ENCODE peak calls at places on chromosome 1, in four cellular contexts. E, B, H and Q are unnamed samples.

GRCh38 chr1:90391116-90391515 is 326.0 kb downstream of the BARHL2 start:
- DNase-seq in B (no peak), H (no peak), E (no peak), Q (no peak)

GRCh38 chr1:241045659-241046058 is 311.3 kb downstream of the RGS7 start:
- DNase-seq in H (no peak), B (no peak), E (no peak), Q (no peak)

GRCh38 chr1:57066980-57067615 is 101.3 kb upstream of the C8B start:
- DNase-seq in B (no peak), H (no peak), E (no peak), Q (no peak)

GRCh38 chr1:63630666-63631065 is 37.5 kb downstream of the PGM1 start:
- DNase-seq in H (no peak), B (no peak), E (no peak), Q (no peak)

GRCh38 chr1:244712669-244713068 is 59.7 kb downstream of the DESI2 start:
- DNase-seq in H (no peak), E (no peak), B (no peak), Q (no peak)

GRCh38 chr1:169590932-169591331 is 4.7 kb upstream of the F5 start:
- DNase-seq in E (no peak), H (no peak), B (no peak), Q (no peak)

GRCh38 chr1:213303286-213303685 is 252.2 kb downstream of the RPS6KC1 start:
- DNase-seq in B (no peak), E (no peak), H (no peak), Q (no peak)

GRCh38 chr1:234851450-234852438 is 241.8 kb upstream of the IRF2BP2 start:
- DNase-seq in E (no peak), B (no peak), H (no peak), Q (no peak)

GRCh38 chr1:156198831-156199349 is 5.0 kb downstream of the SLC25A44 start:
- DNase-seq in H (no peak), E (no peak), B (no peak), Q (no peak)

GRCh38 chr1:12142141-12142823 is 24.5 kb upstream of the TNFRSF1B start:
- DNase-seq in H (no peak), E (no peak), B (no peak), Q (no peak)

GRCh38 chr1:177307771-177308170 is 137.0 kb downstream of the BRINP2 start:
- DNase-seq in E (no peak), B (no peak), H (peak), Q (no peak)

GRCh38 chr1:44276006-44276405 is 62.7 kb downstream of the DMAP1 start:
- DNase-seq in E (peak), H (no peak), B (no peak), Q (no peak)

GRCh38 chr1:38476111-38476783 is 383.3 kb downstream of the RRAGC start:
- DNase-seq in B (no peak), H (no peak), E (no peak), Q (no peak)

GRCh38 chr1:233230011-233230410 is 65.5 kb downstream of the PCNX2 start:
- DNase-seq in H (peak), E (no peak), B (no peak), Q (no peak)